ENCODE peak calls at places on chromosomes 6 and 20, in five cellular contexts. Z is stomach; O is CD8-positive, alpha-beta T cell; A is H1; W is sigmoid colon. U is an unnamed sample. For H3K4me1, the result is how much of the 10 kb centered on the place peaks cover.

GRCh38 chr20:6265204-6265904 is 142.5 kb upstream of the FERMT1 start:
- DNase-seq in W (no peak), A (no peak), Z (no peak), O (no peak), U (peak)

GRCh38 chr6:107866606-107867301 is 42.6 kb upstream of the SCML4 start:
- DNase-seq in W (no peak), Z (no peak), O (peak), A (no peak), U (peak)

GRCh38 chr20:56400001-56400640 is 7.7 kb downstream of the CSTF1 start:
- DNase-seq in O (peak), W (no peak), Z (peak), A (no peak), U (peak)

GRCh38 chr6:169229611-169230321 is 23.9 kb downstream of the THBS2 start:
- DNase-seq in A (no peak), W (peak), Z (no peak), O (no peak), U (no peak)

GRCh38 chr6:14270925-14271791 is 153.6 kb downstream of the CD83 start:
- DNase-seq in W (no peak), O (peak), Z (peak), A (no peak), U (peak)

GRCh38 chr6:33126101-33126714 is 50.4 kb downstream of the HLA-DPB1 start:
- DNase-seq in O (peak), Z (peak), A (no peak), W (peak), U (peak)

GRCh38 chr6:157527471-157527907 is 146.5 kb downstream of the ZDHHC14 start:
- DNase-seq in Z (no peak), W (no peak), A (no peak), O (no peak), U (peak)

GRCh38 chr6:136060759-136061158 is 189.4 kb downstream of the MTFR2 start:
- DNase-seq in O (no peak), W (no peak), Z (no peak), A (no peak), U (no peak)

GRCh38 chr6:108027594-108027993 is 46.9 kb downstream of the OSTM1 start:
- DNase-seq in Z (peak), W (no peak), O (no peak), A (no peak), U (peak)

GRCh38 chr20:61426361-61426760 is 174.3 kb downstream of the CDH4 start:
- DNase-seq in A (no peak), Z (no peak), W (no peak), O (no peak), U (no peak)

GRCh38 chr20:51005214-51005613 is 17.7 kb downstream of the KCNG1 start:
- DNase-seq in Z (no peak), A (no peak), O (no peak), W (no peak), U (no peak)
- H3K4me1 ChIP-seq in Z (under half), A (under half), O (under half), W (under half), U (under half)

DNA sequence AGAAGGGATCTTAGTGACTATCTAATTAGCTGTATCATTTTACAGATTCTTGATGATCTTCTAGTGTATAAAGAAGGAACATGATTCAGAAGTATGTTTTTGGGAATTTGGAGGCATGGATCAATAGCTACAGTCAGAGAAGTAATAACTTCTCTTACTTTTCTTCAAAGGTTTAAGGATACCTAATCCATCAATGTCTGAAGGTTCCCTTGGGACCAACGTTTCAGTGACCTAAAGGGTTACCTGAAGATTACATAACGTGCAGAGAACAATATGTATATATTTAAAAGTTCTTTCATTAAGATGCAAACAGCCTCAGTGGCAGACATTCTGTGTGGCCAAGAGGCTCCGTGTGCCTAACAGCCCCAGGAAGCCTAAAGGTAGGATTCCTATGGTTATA is 3.2 kb downstream of the HDAC2 start:
- DNase-seq in W (no peak), O (no peak), Z (no peak), A (no peak), U (no peak)
- H3K4me1 ChIP-seq in W (under half), O (under half), Z (half or more), A (under half), U (under half)

DNA sequence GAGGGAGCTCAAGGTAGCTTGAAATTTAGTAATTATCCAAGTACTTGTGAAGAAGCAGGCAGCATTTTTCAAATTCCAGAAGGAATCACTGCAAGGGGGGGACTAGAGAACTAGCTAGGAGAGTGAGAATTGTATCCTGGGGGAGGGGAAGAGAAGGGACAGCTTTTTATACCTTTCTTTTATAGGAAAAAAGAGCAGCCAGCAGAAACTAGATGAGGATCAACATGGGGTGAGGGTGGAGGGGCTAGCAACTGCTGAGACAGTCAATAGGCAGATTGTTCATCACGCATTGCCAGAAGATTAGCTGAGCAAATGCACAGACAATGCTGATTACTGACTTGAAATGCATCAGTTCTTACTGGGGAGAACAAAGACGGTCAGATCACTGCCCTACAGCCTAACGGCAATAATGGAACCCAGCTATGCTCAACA is 514.3 kb upstream of the CITED2 start:
- DNase-seq in Z (no peak), A (peak), O (no peak), W (no peak), U (no peak)
- H3K4me1 ChIP-seq in Z (under half), A (under half), O (under half), W (under half), U (under half)

GRCh38 chr6:117215353-117216090 is 49.8 kb upstream of the VGLL2 start:
- DNase-seq in A (no peak), O (no peak), W (no peak), Z (no peak), U (no peak)
- H3K4me1 ChIP-seq in A (under half), O (under half), W (under half), Z (under half), U (under half)